ENCODE peak calls at places on chromosomes 5 and 9, in ten cellular contexts. F is tibial artery, O is mammary epithelial cell, I is BJ, E is BE2C, Q is tibial nerve, N is fibroblast of mammary gland, H is fibroblast of pulmonary artery, C is AG10803, Z is hepatocyte. M is an unnamed sample.

GRCh38 chr5:1113332-1113690 is 1.4 kb upstream of the SLC12A7 start:
- DNase-seq in H (no peak), E (no peak), F (no peak), I (no peak), N (no peak), O (no peak), C (no peak), Z (no peak), Q (no peak), M (no peak)

GRCh38 chr9:137509198-137509597 is 41.0 kb downstream of the PNPLA7 start:
- DNase-seq in O (no peak), H (no peak), I (no peak), N (no peak), F (no peak), E (no peak), Q (no peak), Z (no peak), C (no peak), M (no peak)

GRCh38 chr9:100111235-100111634 is 12.2 kb downstream of the INVS start:
- DNase-seq in I (peak), Q (peak), C (peak), N (peak), F (peak), E (peak), O (peak), H (peak), Z (peak), M (peak)

GRCh38 chr9:108565651-108566378 is 290.0 kb downstream of the ACTL7B start:
- DNase-seq in I (peak), E (peak), H (peak), Q (peak), O (peak), F (peak), C (peak), N (peak), Z (peak), M (peak)

GRCh38 chr5:39547548-39548154 is 122.9 kb upstream of the DAB2 start:
- DNase-seq in Q (peak), F (no peak), O (peak), Z (peak), H (peak), I (no peak), N (peak), E (peak), C (peak), M (peak)

GRCh38 chr5:9737265-9737664 is 107.1 kb upstream of the TAS2R1 start:
- DNase-seq in I (no peak), F (no peak), N (no peak), O (no peak), C (no peak), H (no peak), E (no peak), Z (no peak), Q (no peak), M (no peak)

GRCh38 chr9:11933926-11934325 is 759.3 kb upstream of the TYRP1 start:
- DNase-seq in E (no peak), N (peak), F (no peak), O (no peak), Q (no peak), I (no peak), C (peak), H (peak), Z (peak), M (no peak)

GRCh38 chr9:14309403-14309802 is 4.5 kb downstream of the NFIB start:
- DNase-seq in N (peak), Z (no peak), Q (no peak), E (peak), I (no peak), F (no peak), O (peak), H (peak), C (no peak), M (no peak)

GRCh38 chr5:176733586-176734262 is 76.6 kb upstream of the UNC5A start:
- DNase-seq in C (peak), Q (no peak), I (no peak), Z (no peak), E (no peak), N (peak), F (peak), O (no peak), H (no peak), M (peak)

GRCh38 chr9:137380606-137381005 is 42.4 kb downstream of the EXD3 start:
- DNase-seq in Q (no peak), H (no peak), I (no peak), Z (no peak), E (no peak), C (no peak), N (no peak), O (no peak), F (no peak), M (peak)

GRCh38 chr9:93091453-93092081 is 4.5 kb upstream of the CARD19 start:
- DNase-seq in I (no peak), Q (no peak), H (peak), N (peak), F (peak), O (peak), Z (peak), C (peak), E (no peak), M (peak)

GRCh38 chr5:155389498-155389897 is 375.9 kb downstream of the KIF4B start:
- DNase-seq in H (no peak), F (no peak), O (no peak), E (no peak), Q (no peak), Z (no peak), N (no peak), C (no peak), I (no peak), M (no peak)

GRCh38 chr9:128304151-128304970 is 17.9 kb downstream of the TRUB2 start:
- DNase-seq in C (peak), Z (no peak), F (no peak), I (no peak), Q (no peak), N (peak), H (no peak), O (no peak), E (no peak), M (peak)

GRCh38 chr9:8053501-8053900 is 253.9 kb upstream of the DMAC1 start:
- DNase-seq in N (no peak), H (no peak), O (no peak), E (no peak), Q (no peak), F (no peak), C (no peak), I (no peak), Z (no peak), M (no peak)

GRCh38 chr9:107064378-107064777 is 201.4 kb downstream of the ZNF462 start:
- DNase-seq in F (no peak), N (no peak), Q (no peak), E (no peak), H (no peak), O (no peak), C (no peak), I (no peak), Z (no peak), M (no peak)

GRCh38 chr9:5630038-5630507 is 1.2 kb downstream of the RIC1 start:
- DNase-seq in C (peak), F (no peak), N (peak), Z (peak), E (no peak), Q (no peak), I (no peak), O (peak), H (peak), M (no peak)

GRCh38 chr5:17411436-17411835 is 86.6 kb upstream of the TAF11L2 start:
- DNase-seq in E (no peak), F (no peak), N (peak), Z (no peak), H (peak), O (peak), I (no peak), Q (no peak), C (peak), M (no peak)

GRCh38 chr5:181164076-181164952 is 16.9 kb downstream of the OR2V2 start:
- DNase-seq in N (peak), I (no peak), E (no peak), O (no peak), F (no peak), H (no peak), Z (no peak), C (peak), Q (no peak), M (no peak)

GRCh38 chr9:135070964-135071735 is 16.3 kb upstream of the OLFM1 start:
- DNase-seq in O (no peak), C (no peak), I (no peak), E (no peak), Q (no peak), N (no peak), F (peak), Z (no peak), H (no peak), M (no peak)

GRCh38 chr5:15385037-15385436 is 114.9 kb upstream of the FBXL7 start:
- DNase-seq in E (no peak), N (no peak), F (no peak), I (no peak), Z (no peak), H (no peak), C (no peak), Q (no peak), O (no peak), M (no peak)

GRCh38 chr5:111563041-111563822 is 50.9 kb upstream of the STARD4 start:
- DNase-seq in Z (peak), F (no peak), H (peak), C (peak), I (peak), O (no peak), E (peak), N (peak), Q (no peak), M (peak)

GRCh38 chr9:89844075-89844474 is 239.3 kb downstream of the GADD45G start:
- DNase-seq in N (no peak), O (no peak), H (no peak), E (no peak), Z (no peak), Q (no peak), C (no peak), I (no peak), F (no peak), M (no peak)

GRCh38 chr9:15999422-16000339 is 446.8 kb downstream of the CCDC171 start:
- DNase-seq in C (peak), O (peak), Z (peak), F (no peak), H (peak), I (peak), N (peak), E (no peak), Q (no peak), M (peak)

GRCh38 chr9:99224445-99224844 is 2.4 kb downstream of the SEC61B start:
- DNase-seq in I (no peak), Q (no peak), E (no peak), C (no peak), F (no peak), H (no peak), Z (no peak), O (no peak), N (no peak), M (no peak)

GRCh38 chr9:76835571-76836283 is 70.2 kb downstream of the PRUNE2 start:
- DNase-seq in O (no peak), C (peak), H (peak), Q (no peak), Z (peak), N (peak), F (no peak), E (peak), I (peak), M (peak)

GRCh38 chr5:142674438-142675210 is 11.3 kb downstream of the FGF1 start:
- DNase-seq in C (peak), N (peak), Z (no peak), E (no peak), F (no peak), O (peak), I (peak), Q (no peak), H (peak), M (peak)

GRCh38 chr5:9056046-9056445 is 489.8 kb downstream of the SEMA5A start:
- DNase-seq in N (peak), F (no peak), I (no peak), E (no peak), H (no peak), Q (no peak), C (no peak), O (peak), Z (no peak), M (no peak)

GRCh38 chr5:159826351-159827222 is 89.7 kb upstream of the ADRA1B start:
- DNase-seq in E (no peak), N (peak), O (peak), F (no peak), C (peak), Q (no peak), H (peak), I (peak), Z (peak), M (peak)

GRCh38 chr5:73031839-73032238 is 76.0 kb downstream of the FCHO2 start:
- DNase-seq in H (peak), N (peak), C (peak), O (peak), E (peak), I (peak), F (no peak), Q (no peak), Z (peak), M (peak)

GRCh38 chr5:158203256-158203655 is 344.3 kb upstream of the CLINT1 start:
- DNase-seq in C (no peak), N (no peak), Z (no peak), O (no peak), I (no peak), H (no peak), Q (no peak), F (no peak), E (no peak), M (no peak)

GRCh38 chr9:78821126-78821822 is 524.3 kb downstream of the PSAT1 start:
- DNase-seq in I (no peak), C (peak), Q (no peak), O (peak), F (no peak), H (peak), N (peak), E (no peak), Z (peak), M (no peak)
- H3K4me3 ChIP-seq in I (no peak), C (peak), Q (peak), O (peak), F (no peak), H (peak), N (no peak), E (peak), Z (no peak), M (peak)

GRCh38 chr9:83906144-83906543 is 15.1 kb downstream of the KIF27 start:
- DNase-seq in E (no peak), C (no peak), F (no peak), H (no peak), O (no peak), Q (no peak), I (no peak), N (peak), Z (no peak), M (no peak)
- TF ChIP-seq CTCF in E (no peak), C (no peak), F (no peak), H (peak), O (peak), Q (no peak), I (no peak), N (peak), Z (no peak), M (no peak)

GRCh38 chr5:141529002-141529401 is 40.1 kb downstream of the PCDHGC5 start:
- DNase-seq in Z (peak), N (peak), E (no peak), Q (peak), O (peak), C (peak), H (peak), F (no peak), I (no peak), M (peak)
- H3K4me3 ChIP-seq in Z (no peak), N (no peak), E (no peak), Q (no peak), O (no peak), C (no peak), H (no peak), F (no peak), I (no peak), M (no peak)

GRCh38 chr9:29775491-29775890 is 2202.2 kb upstream of the C9orf72 start:
- DNase-seq in F (no peak), Q (no peak), C (no peak), N (no peak), Z (no peak), E (no peak), I (no peak), O (no peak), H (no peak), M (no peak)
- TF ChIP-seq CTCF in F (no peak), Q (no peak), C (no peak), N (no peak), Z (no peak), E (no peak), I (no peak), O (no peak), H (no peak), M (no peak)